ENCODE peak calls at places on chromosome 22, in five cellular contexts. D, B, R, T and Q are unnamed samples.

GRCh38 chr22:23501708-23502107 is 78.4 kb downstream of the IGLL1 start:
- DNase-seq in D (no peak), B (no peak), R (no peak), T (no peak), Q (no peak)

GRCh38 chr22:48539261-48539660 is 1288.4 kb downstream of the BRD1 start:
- DNase-seq in D (no peak), B (no peak), R (no peak), T (no peak), Q (no peak)

GRCh38 chr22:32401486-32401885 is 10.6 kb downstream of the RTCB start:
- DNase-seq in D (no peak), B (no peak), R (no peak), T (no peak), Q (no peak)

GRCh38 chr22:27651486-27651885 is 150.1 kb downstream of the MN1 start:
- DNase-seq in D (no peak), B (no peak), R (no peak), T (no peak), Q (no peak)

GRCh38 chr22:20236052-20236717 is 31.9 kb downstream of the RTN4R start:
- DNase-seq in D (no peak), B (no peak), R (no peak), T (no peak), Q (no peak)

GRCh38 chr22:31229402-31230140 is 17.5 kb downstream of the LIMK2 start:
- DNase-seq in D (peak), B (no peak), R (no peak), T (peak), Q (no peak)

GRCh38 chr22:21861290-21861848 is 6.1 kb downstream of the MAPK1 start:
- DNase-seq in D (no peak), B (no peak), R (no peak), T (peak), Q (no peak)

GRCh38 chr22:24697671-24698082 is 76.8 kb downstream of the PIWIL3 start:
- DNase-seq in D (no peak), B (no peak), R (no peak), T (no peak), Q (no peak)

GRCh38 chr22:49185312-49185969 is 642.2 kb downstream of the BRD1 start:
- DNase-seq in D (no peak), B (no peak), R (no peak), T (no peak), Q (no peak)

GRCh38 chr22:49970528-49971231 is 10.1 kb downstream of the PIM3 start:
- DNase-seq in D (peak), B (peak), R (peak), T (peak), Q (peak)

GRCh38 chr22:24325105-24325757 is 54.6 kb downstream of the SPECC1L start:
- DNase-seq in D (peak), B (no peak), R (no peak), T (peak), Q (no peak)

GRCh38 chr22:36237462-36238347 is 1.6 kb downstream of the APOL2 start:
- DNase-seq in D (no peak), B (no peak), R (peak), T (peak), Q (no peak)

GRCh38 chr22:36028646-36029405 is at the start of gene RBFOX2:
- DNase-seq in D (peak), B (peak), R (peak), T (peak), Q (peak)

GRCh38 chr22:20957691-20958440 is 9.2 kb upstream of the AIFM3 start:
- DNase-seq in D (no peak), B (no peak), R (peak), T (peak), Q (peak)

GRCh38 chr22:50434849-50435700 is 39.8 kb downstream of the SBF1 start:
- DNase-seq in D (no peak), B (no peak), R (no peak), T (no peak), Q (no peak)

GRCh38 chr22:27019827-27020226 is 362.4 kb downstream of the MIAT start:
- DNase-seq in D (no peak), B (no peak), R (no peak), T (no peak), Q (peak)

GRCh38 chr22:31044262-31044861 is 36.8 kb upstream of the SMTN start:
- DNase-seq in D (peak), B (no peak), R (peak), T (no peak), Q (no peak)

GRCh38 chr22:35598396-35598710 is 18.8 kb downstream of the MB start:
- DNase-seq in D (no peak), B (no peak), R (no peak), T (no peak), Q (no peak)

GRCh38 chr22:37162221-37163095 is 12.7 kb upstream of the IL2RB start:
- DNase-seq in D (no peak), B (no peak), R (no peak), T (peak), Q (no peak)

GRCh38 chr22:37179126-37179470 is 8.9 kb downstream of the C1QTNF6 start:
- DNase-seq in D (no peak), B (no peak), R (no peak), T (no peak), Q (no peak)

GRCh38 chr22:31954535-31955326 is 10.4 kb downstream of the YWHAH start:
- DNase-seq in D (no peak), B (no peak), R (no peak), T (no peak), Q (no peak)

GRCh38 chr22:42719133-42719532 is 1.5 kb downstream of the A4GALT start:
- DNase-seq in D (no peak), B (no peak), R (no peak), T (peak), Q (no peak)

GRCh38 chr22:21949948-21950347 is 2.7 kb downstream of the PPM1F start:
- DNase-seq in D (no peak), B (no peak), R (no peak), T (no peak), Q (no peak)

GRCh38 chr22:35761037-35761436 is 43.4 kb downstream of the APOL5 start:
- DNase-seq in D (peak), B (no peak), R (no peak), T (no peak), Q (no peak)

GRCh38 chr22:23370251-23370650 is 189.9 kb downstream of the BCR start:
- DNase-seq in D (no peak), B (no peak), R (no peak), T (no peak), Q (peak)

DNA sequence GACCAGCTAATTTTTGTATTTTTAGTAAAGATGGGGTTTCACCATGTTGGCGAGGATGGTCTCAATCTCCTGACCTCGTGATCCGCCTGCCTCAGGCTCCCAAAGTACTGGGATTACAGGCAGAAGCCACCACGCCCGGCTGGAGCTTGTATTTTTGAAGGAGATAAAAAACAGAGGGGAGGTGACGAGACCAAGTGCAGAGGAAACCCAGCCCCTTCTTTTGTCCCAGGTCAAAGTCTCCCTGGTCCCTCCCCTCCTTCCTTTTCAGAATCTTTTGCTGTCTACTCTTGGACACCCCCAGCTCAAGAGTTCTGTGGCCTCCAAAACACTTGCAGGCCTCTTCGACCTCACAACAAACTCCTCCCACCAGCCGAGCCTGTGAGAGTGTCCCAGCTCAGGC is 12.2 kb upstream of the TMEM184B start:
- DNase-seq in D (no peak), B (no peak), R (no peak), T (no peak), Q (no peak)
- H3K14ac ChIP-seq in D (no peak), B (no peak), R (no peak), T (no peak), Q (no peak)

GRCh38 chr22:29141078-29141688 is 64.5 kb upstream of the EMID1 start:
- DNase-seq in D (no peak), B (no peak), R (no peak), T (no peak), Q (no peak)

GRCh38 chr22:29144786-29145160 is 60.9 kb upstream of the EMID1 start:
- DNase-seq in D (no peak), B (no peak), R (no peak), T (no peak), Q (peak)

GRCh38 chr22:29143848-29144785 is 61.6 kb upstream of the EMID1 start:
- DNase-seq in D (no peak), B (no peak), R (no peak), T (no peak), Q (peak)

GRCh38 chr22:29139965-29140782 is 65.5 kb upstream of the EMID1 start:
- DNase-seq in D (peak), B (no peak), R (no peak), T (peak), Q (no peak)

GRCh38 chr22:29142116-29142515 is 63.6 kb upstream of the EMID1 start:
- DNase-seq in D (no peak), B (no peak), R (no peak), T (no peak), Q (no peak)
- H3K14ac ChIP-seq in D (no peak), B (no peak), R (no peak), T (no peak), Q (no peak)

DNA sequence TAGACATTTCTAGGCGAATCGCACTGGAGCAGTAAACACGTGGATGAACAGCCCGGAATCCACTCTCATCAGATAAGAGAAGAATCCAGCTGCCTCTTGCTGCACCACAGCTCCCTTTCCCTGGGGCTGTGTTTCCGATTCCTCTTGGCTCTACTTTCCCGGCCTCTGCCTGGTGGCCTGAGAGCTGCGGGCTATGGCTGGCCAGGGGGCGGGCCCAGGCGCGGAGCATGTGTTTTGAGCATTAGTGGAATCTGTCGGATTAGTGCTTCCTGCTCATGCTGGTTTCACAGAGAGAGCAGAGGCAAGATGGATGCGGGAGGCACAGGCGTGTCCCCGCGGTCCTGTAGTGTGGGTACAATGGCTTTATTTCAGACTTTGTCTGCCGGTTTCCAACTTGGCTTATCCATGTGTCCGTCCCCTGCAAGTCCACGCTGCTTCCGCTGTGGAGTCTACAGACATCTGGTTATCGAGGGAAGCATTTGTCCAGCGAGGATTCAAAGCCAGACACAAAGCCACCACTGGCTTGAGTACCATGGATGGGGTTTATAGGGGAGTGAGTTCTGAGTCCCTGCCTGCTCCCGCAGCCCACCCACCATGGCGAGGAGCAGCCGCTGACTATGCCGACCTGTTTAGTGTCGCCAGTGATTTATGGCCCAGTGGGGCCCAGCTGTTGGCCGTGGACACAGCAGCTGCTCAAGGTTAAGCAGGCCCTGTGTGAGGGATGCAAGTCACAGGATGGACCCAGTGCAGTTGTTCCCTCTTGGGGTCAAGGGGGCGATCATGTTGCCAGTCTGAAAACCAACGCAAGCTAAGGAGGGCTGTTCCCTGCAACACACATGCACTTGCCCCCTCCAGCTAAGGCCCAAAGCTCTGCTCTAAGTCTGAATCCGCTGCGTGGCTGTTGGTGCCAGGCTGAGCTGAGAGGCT is 43.3 kb upstream of the EP300 start:
- DNase-seq in D (peak), B (peak), R (peak), T (peak), Q (no peak)
- H3K14ac ChIP-seq in D (peak), B (peak), R (peak), T (peak), Q (no peak)

GRCh38 chr22:38756631-38757463 is 1.0 kb upstream of the SUN2 start:
- DNase-seq in D (no peak), B (no peak), R (no peak), T (no peak), Q (no peak)

GRCh38 chr22:38755911-38756532 is at the start of gene SUN2:
- DNase-seq in D (peak), B (peak), R (peak), T (peak), Q (peak)

GRCh38 chr22:38753894-38754246 is 1.9 kb downstream of the SUN2 start:
- DNase-seq in D (no peak), B (no peak), R (no peak), T (no peak), Q (no peak)

GRCh38 chr22:38754247-38755154 is 1.3 kb downstream of the SUN2 start:
- DNase-seq in D (peak), B (no peak), R (peak), T (peak), Q (no peak)

GRCh38 chr22:38755155-38755910 is 465 bp downstream of the SUN2 start:
- DNase-seq in D (peak), B (peak), R (peak), T (peak), Q (no peak)
- H3K14ac ChIP-seq in D (peak), B (no peak), R (no peak), T (no peak), Q (no peak)

GRCh38 chr22:46490538-46490937 is 46.9 kb downstream of the CELSR1 start:
- DNase-seq in D (no peak), B (no peak), R (no peak), T (no peak), Q (no peak)
- H3K14ac ChIP-seq in D (no peak), B (no peak), R (no peak), T (no peak), Q (no peak)

GRCh38 chr22:33807465-33807864 is 112.8 kb downstream of the LARGE1 start:
- DNase-seq in D (peak), B (no peak), R (no peak), T (peak), Q (no peak)

GRCh38 chr22:33811686-33812085 is 108.6 kb downstream of the LARGE1 start:
- DNase-seq in D (peak), B (no peak), R (no peak), T (peak), Q (no peak)

GRCh38 chr22:33811208-33811607 is 109.1 kb downstream of the LARGE1 start:
- DNase-seq in D (no peak), B (no peak), R (no peak), T (no peak), Q (no peak)

GRCh38 chr22:33812578-33812977 is 107.7 kb downstream of the LARGE1 start:
- DNase-seq in D (no peak), B (no peak), R (no peak), T (no peak), Q (no peak)
- H3K14ac ChIP-seq in D (no peak), B (no peak), R (no peak), T (no peak), Q (no peak)

GRCh38 chr22:29062286-29062949 is 787 bp upstream of the C22orf31 start:
- DNase-seq in D (no peak), B (no peak), R (no peak), T (no peak), Q (no peak)
- H3K14ac ChIP-seq in D (no peak), B (no peak), R (no peak), T (no peak), Q (no peak)